ENCODE peak calls at places on chromosomes 4 and X, in ten cellular contexts. J, Q, D, M, L, F, W, Z, T and H are unnamed samples.

GRCh38 chr4:20299515-20299914 is 47.8 kb downstream of the SLIT2 start:
- DNase-seq in L (no peak), T (peak; percentile 31), Z (no peak), J (peak; percentile 45), F (no peak), M (no peak), W (no peak), Q (no peak), D (no peak), H (no peak)

GRCh38 chr4:113762061-113762850 is 718 bp upstream of the CAMK2D start:
- DNase-seq in W (peak; percentile 98), J (peak; percentile 100), L (peak; percentile 100), F (peak; percentile 99), M (peak; percentile 98), Z (peak; percentile 100), D (peak; percentile 91), T (peak; percentile 100), Q (peak; percentile 98), H (peak; percentile 100)

GRCh38 chr4:106369456-106370060 is 980 bp upstream of the GIMD1 start:
- DNase-seq in L (peak; percentile 57), W (peak; percentile 31), Z (no peak), Q (peak; percentile 33), F (no peak), D (peak; percentile 19), M (no peak), J (peak; percentile 75), T (peak; percentile 74), H (peak; percentile 56)

GRCh38 chrX:72584165-72584564 is 11.5 kb upstream of the HDAC8 start:
- DNase-seq in F (no peak), L (no peak), D (no peak), W (no peak), Z (no peak), M (no peak), J (no peak), T (no peak), Q (no peak), H (no peak)

GRCh38 chrX:3548743-3549441 is 164.6 kb downstream of the PRKX start:
- DNase-seq in T (no peak), D (no peak), L (peak; percentile 7), W (peak; percentile 27), Z (no peak), M (no peak), J (peak; percentile 42), Q (no peak), F (no peak), H (no peak)

GRCh38 chr4:26131711-26132110 is 189.1 kb upstream of the RBPJ start:
- DNase-seq in F (no peak), W (no peak), M (no peak), L (no peak), Z (no peak), T (peak; percentile 91), J (no peak), D (peak; percentile 56), Q (no peak), H (peak; percentile 61)

GRCh38 chr4:22531638-22532037 is 15.8 kb upstream of the ADGRA3 start:
- DNase-seq in T (no peak), L (no peak), Q (no peak), M (no peak), D (no peak), F (no peak), Z (no peak), W (no peak), J (no peak), H (no peak)

GRCh38 chrX:9312922-9313867 is 151.7 kb upstream of the TBL1X start:
- DNase-seq in W (peak; percentile 2), J (no peak), M (peak; percentile 66), T (peak; percentile 57), L (peak; percentile 24), Q (no peak), F (peak; percentile 69), D (peak; percentile 43), Z (peak; percentile 89), H (peak; percentile 85)

GRCh38 chr4:154569028-154569427 is 6.2 kb downstream of the FGB start:
- DNase-seq in T (no peak), D (no peak), F (no peak), W (peak; percentile 6), L (no peak), M (no peak), Z (no peak), Q (no peak), J (no peak), H (no peak)

GRCh38 chrX:19554786-19555185 is 39.5 kb upstream of the MAP3K15 start:
- DNase-seq in D (no peak), Q (no peak), J (peak; percentile 70), W (no peak), Z (no peak), M (no peak), L (no peak), T (peak; percentile 59), F (no peak), H (peak; percentile 52)

GRCh38 chr4:184100297-184100885 is 117.3 kb downstream of the ENPP6 start:
- DNase-seq in L (no peak), T (peak; percentile 48), F (peak; percentile 56), Z (peak; percentile 80), Q (no peak), J (peak; percentile 5), W (peak; percentile 50), D (peak; percentile 66), M (peak; percentile 70), H (peak; percentile 60)

GRCh38 chr4:168183717-168184571 is 91.6 kb downstream of the ANXA10 start:
- DNase-seq in T (peak; percentile 44), M (no peak), L (no peak), D (peak; percentile 53), F (no peak), Z (no peak), W (peak; percentile 28), Q (no peak), J (no peak), H (no peak)

GRCh38 chrX:151723156-151723760 is 7.4 kb downstream of the FATE1 start:
- DNase-seq in J (no peak), T (no peak), Q (no peak), D (no peak), L (no peak), F (no peak), M (peak; percentile 39), W (no peak), Z (no peak), H (no peak)

GRCh38 chr4:3062466-3062865 is 11.9 kb downstream of the HTT-AS start:
- DNase-seq in W (no peak), L (no peak), Z (peak; percentile 63), D (no peak), T (peak; percentile 62), J (peak; percentile 85), F (no peak), Q (no peak), M (no peak), H (no peak)

GRCh38 chr4:39637572-39638357 is 900 bp downstream of the SMIM14 start:
- DNase-seq in M (peak; percentile 68), L (peak; percentile 48), J (peak; percentile 55), F (peak; percentile 73), D (peak; percentile 50), W (peak; percentile 46), Z (peak; percentile 91), Q (no peak), T (peak; percentile 46), H (peak; percentile 33)

GRCh38 chr4:970854-971520 is 2.4 kb downstream of the DGKQ start:
- DNase-seq in Z (no peak), L (no peak), Q (no peak), W (no peak), D (no peak), T (no peak), F (no peak), M (no peak), J (no peak), H (no peak)

GRCh38 chr4:129218897-129219296 is 122.9 kb downstream of the C4orf33 start:
- DNase-seq in W (no peak), F (no peak), D (no peak), M (no peak), T (no peak), Z (no peak), Q (no peak), J (peak; percentile 52), L (no peak), H (no peak)

DNA sequence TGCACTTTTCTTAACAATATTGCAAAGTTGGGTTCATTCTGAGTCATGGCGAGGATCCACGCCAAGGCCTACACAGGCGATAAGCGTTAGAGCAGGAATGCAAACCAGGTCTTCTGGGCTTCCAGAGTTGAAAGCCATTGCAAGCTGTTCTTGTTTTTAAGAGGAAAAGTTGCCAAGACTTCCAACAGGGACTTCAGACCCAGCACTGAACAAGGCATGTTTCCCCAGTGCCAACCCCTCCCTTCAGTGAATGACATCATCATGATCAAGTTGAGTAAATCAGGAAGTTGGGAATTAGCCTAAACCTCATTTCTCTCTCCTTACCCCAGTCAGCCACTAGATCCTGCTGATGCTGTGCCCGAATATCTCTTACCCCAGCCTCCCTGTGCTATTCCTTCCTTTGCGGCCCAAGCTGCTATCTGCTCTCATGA is 355.1 kb downstream of the HS3ST1 start:
- DNase-seq in D (no peak), T (no peak), Z (no peak), F (no peak), M (no peak), W (peak; percentile 6), L (peak; percentile 68), Q (no peak), J (peak; percentile 55), H (no peak)
- TF ChIP-seq CTCF in D (no peak), T (no peak), Z (no peak), F (no peak), M (no peak), W (no peak), L (no peak), Q (no peak), J (no peak), H (no peak)

DNA sequence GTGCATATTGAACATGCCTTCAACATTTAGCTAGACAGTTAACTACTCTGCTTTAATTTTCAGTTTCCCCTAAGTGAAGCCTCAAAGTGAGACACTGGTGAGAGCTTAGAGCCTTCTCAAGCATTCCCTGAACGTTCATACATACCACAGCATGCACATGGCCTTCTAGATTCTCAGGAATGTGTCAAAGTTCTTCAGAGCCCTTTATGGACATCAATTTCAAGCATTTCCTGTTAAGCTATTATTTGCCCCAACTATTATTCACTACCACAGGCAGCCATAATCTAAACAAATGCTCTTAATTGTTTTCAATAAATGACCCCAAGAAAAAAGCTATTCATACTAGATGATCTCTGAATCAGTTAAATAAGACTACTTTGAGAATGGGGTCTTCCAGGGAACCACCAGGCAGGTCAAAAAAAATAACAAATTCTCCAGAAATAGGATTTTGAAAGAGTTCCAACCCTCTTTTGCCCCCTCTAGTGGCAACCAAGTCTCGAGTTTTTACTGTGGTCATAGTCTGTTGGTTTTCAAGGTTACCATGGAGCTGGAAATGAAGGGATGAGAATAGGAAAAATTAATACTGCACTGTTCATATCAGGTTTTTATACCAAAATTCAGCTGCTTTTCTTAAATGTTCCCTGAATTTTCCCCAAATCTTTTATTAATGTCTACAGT is 235.4 kb downstream of the RAB28 start:
- DNase-seq in F (no peak), Q (no peak), L (no peak), M (no peak), W (no peak), J (peak; percentile 53), Z (no peak), T (no peak), D (no peak), H (no peak)
- TF ChIP-seq CTCF in F (no peak), Q (peak; percentile 51), L (no peak), M (peak; percentile 39), W (no peak), J (peak; percentile 60), Z (no peak), T (peak; percentile 3), D (no peak), H (no peak)

GRCh38 chr4:156593464-156593863 is 378.1 kb downstream of the PDGFC start:
- DNase-seq in F (no peak), Z (no peak), Q (no peak), W (no peak), L (no peak), J (no peak), T (no peak), D (no peak), M (no peak), H (no peak)
- TF ChIP-seq CTCF in F (no peak), Z (no peak), Q (no peak), W (peak; percentile 18), L (no peak), J (no peak), T (no peak), D (no peak), M (no peak), H (no peak)

GRCh38 chr4:14143892-14144291 is 516.4 kb upstream of the BOD1L1 start:
- DNase-seq in Q (no peak), M (no peak), D (no peak), T (peak; percentile 11), L (no peak), Z (no peak), W (no peak), F (no peak), J (no peak), H (no peak)
- TF ChIP-seq CTCF in Q (peak; percentile 43), M (no peak), D (no peak), T (peak; percentile 2), L (no peak), Z (no peak), W (no peak), F (no peak), J (peak; percentile 24), H (no peak)